ENCODE peak calls at places on chromosomes 11 and 22, in five cellular contexts. One of them, this sample, is unnamed.

GRCh38 chr11:126938718-126939117 is 61.9 kb downstream of the KIRREL3 start:
- DNase-seq in GM23338: no peak
- DNase-seq in pancreas: no peak
- DNase-seq in AG09309: no peak
- DNase-seq in iPS DF 6.9: no peak
- DNase-seq in this sample: no peak

GRCh38 chr11:130839950-130840666 is 76.2 kb downstream of the SNX19 start:
- DNase-seq in iPS DF 6.9: no peak
- DNase-seq in pancreas: no peak
- DNase-seq in AG09309: no peak
- DNase-seq in GM23338: no peak
- DNase-seq in this sample: no peak

GRCh38 chr11:44788536-44789227 is 61.9 kb downstream of the TSPAN18 start:
- DNase-seq in iPS DF 6.9: no peak
- DNase-seq in pancreas: no peak
- DNase-seq in AG09309: no peak
- DNase-seq in GM23338: no peak
- DNase-seq in this sample: no peak

GRCh38 chr11:124394408-124394807 is 4.4 kb downstream of the OR8B3 start:
- DNase-seq in GM23338: no peak
- DNase-seq in pancreas: no peak
- DNase-seq in AG09309: no peak
- DNase-seq in iPS DF 6.9: no peak
- DNase-seq in this sample: no peak

GRCh38 chr11:72972541-72973128 is 158.4 kb downstream of the ATG16L2 start:
- DNase-seq in AG09309: peak
- DNase-seq in iPS DF 6.9: no peak
- DNase-seq in GM23338: no peak
- DNase-seq in pancreas: no peak
- DNase-seq in this sample: no peak

GRCh38 chr11:46724088-46724487 is 5.1 kb downstream of the F2 start:
- DNase-seq in iPS DF 6.9: no peak
- DNase-seq in AG09309: no peak
- DNase-seq in GM23338: no peak
- DNase-seq in pancreas: no peak
- DNase-seq in this sample: no peak

GRCh38 chr11:123185326-123185725 is 9.7 kb downstream of the CLMP start:
- DNase-seq in GM23338: peak
- DNase-seq in AG09309: no peak
- DNase-seq in iPS DF 6.9: no peak
- DNase-seq in pancreas: no peak
- DNase-seq in this sample: no peak

GRCh38 chr22:25351631-25352293 is 132.3 kb downstream of the CRYBB2 start:
- DNase-seq in AG09309: no peak
- DNase-seq in iPS DF 6.9: no peak
- DNase-seq in pancreas: no peak
- DNase-seq in GM23338: no peak
- DNase-seq in this sample: no peak

GRCh38 chr11:117934526-117935307 is 5.5 kb upstream of the TMPRSS13 start:
- DNase-seq in GM23338: no peak
- DNase-seq in iPS DF 6.9: no peak
- DNase-seq in pancreas: no peak
- DNase-seq in AG09309: no peak
- DNase-seq in this sample: no peak

GRCh38 chr22:38346506-38346905 is 29.3 kb upstream of the CSNK1E start:
- DNase-seq in GM23338: no peak
- DNase-seq in AG09309: no peak
- DNase-seq in pancreas: no peak
- DNase-seq in iPS DF 6.9: no peak
- DNase-seq in this sample: no peak

GRCh38 chr11:100752371-100753073 is 65.4 kb downstream of the ARHGAP42 start:
- DNase-seq in GM23338: no peak
- DNase-seq in iPS DF 6.9: no peak
- DNase-seq in pancreas: no peak
- DNase-seq in AG09309: no peak
- DNase-seq in this sample: no peak

GRCh38 chr22:24427500-24428164 is at the start of gene ADORA2A:
- DNase-seq in iPS DF 6.9: no peak
- DNase-seq in GM23338: peak
- DNase-seq in AG09309: no peak
- DNase-seq in pancreas: no peak
- DNase-seq in this sample: peak

GRCh38 chr11:36026315-36026968 is 82.6 kb downstream of the LDLRAD3 start:
- DNase-seq in AG09309: no peak
- DNase-seq in iPS DF 6.9: no peak
- DNase-seq in pancreas: no peak
- DNase-seq in GM23338: peak
- DNase-seq in this sample: no peak

GRCh38 chr11:128690746-128691091 is 3.2 kb upstream of the FLI1 start:
- DNase-seq in GM23338: peak
- DNase-seq in AG09309: no peak
- DNase-seq in iPS DF 6.9: no peak
- DNase-seq in pancreas: no peak
- DNase-seq in this sample: no peak

GRCh38 chr11:111361082-111361801 is 17.8 kb downstream of the POU2AF1 start:
- DNase-seq in GM23338: no peak
- DNase-seq in iPS DF 6.9: no peak
- DNase-seq in AG09309: no peak
- DNase-seq in pancreas: no peak
- DNase-seq in this sample: no peak

GRCh38 chr11:25562417-25562816 is 769.5 kb upstream of the ANO3 start:
- DNase-seq in iPS DF 6.9: no peak
- DNase-seq in GM23338: no peak
- DNase-seq in AG09309: no peak
- DNase-seq in pancreas: no peak
- DNase-seq in this sample: no peak

GRCh38 chr22:29580200-29580810 is 608 bp downstream of the NIPSNAP1 start:
- DNase-seq in GM23338: peak
- DNase-seq in pancreas: peak
- DNase-seq in iPS DF 6.9: no peak
- DNase-seq in AG09309: no peak
- DNase-seq in this sample: no peak

GRCh38 chr11:36566407-36567053 is 1.3 kb upstream of the RAG1 start:
- DNase-seq in GM23338: no peak
- DNase-seq in pancreas: no peak
- DNase-seq in AG09309: no peak
- DNase-seq in iPS DF 6.9: no peak
- DNase-seq in this sample: peak

GRCh38 chr11:67410984-67411784 is 4.3 kb upstream of the CARNS1 start:
- DNase-seq in iPS DF 6.9: no peak
- DNase-seq in AG09309: no peak
- DNase-seq in pancreas: no peak
- DNase-seq in GM23338: no peak
- DNase-seq in this sample: no peak
- H3K4me3 ChIP-seq in iPS DF 6.9: no peak
- H3K4me3 ChIP-seq in AG09309: no peak
- H3K4me3 ChIP-seq in pancreas: no peak
- H3K4me3 ChIP-seq in GM23338: no peak
- H3K4me3 ChIP-seq in this sample: no peak

GRCh38 chr22:43173566-43173965 is 13.4 kb downstream of the TTLL12 start:
- DNase-seq in pancreas: no peak
- DNase-seq in AG09309: no peak
- DNase-seq in iPS DF 6.9: no peak
- DNase-seq in GM23338: no peak
- DNase-seq in this sample: no peak

GRCh38 chr22:43176090-43176489 is 10.8 kb downstream of the TTLL12 start:
- DNase-seq in pancreas: no peak
- DNase-seq in AG09309: no peak
- DNase-seq in GM23338: no peak
- DNase-seq in iPS DF 6.9: no peak
- DNase-seq in this sample: no peak

GRCh38 chr22:43177479-43177878 is 9.5 kb downstream of the TTLL12 start:
- DNase-seq in GM23338: no peak
- DNase-seq in iPS DF 6.9: no peak
- DNase-seq in AG09309: no peak
- DNase-seq in pancreas: no peak
- DNase-seq in this sample: no peak

GRCh38 chr22:43173976-43174720 is 12.8 kb downstream of the TTLL12 start:
- DNase-seq in GM23338: no peak
- DNase-seq in iPS DF 6.9: no peak
- DNase-seq in pancreas: no peak
- DNase-seq in AG09309: no peak
- DNase-seq in this sample: no peak

GRCh38 chr22:43174941-43175531 is 11.9 kb downstream of the TTLL12 start:
- DNase-seq in AG09309: no peak
- DNase-seq in GM23338: no peak
- DNase-seq in iPS DF 6.9: no peak
- DNase-seq in pancreas: no peak
- DNase-seq in this sample: no peak
- H3K4me3 ChIP-seq in AG09309: no peak
- H3K4me3 ChIP-seq in GM23338: no peak
- H3K4me3 ChIP-seq in iPS DF 6.9: no peak
- H3K4me3 ChIP-seq in pancreas: no peak
- H3K4me3 ChIP-seq in this sample: no peak

GRCh38 chr22:20207277-20208025 is 56.6 kb upstream of the CCDC188 start:
- DNase-seq in AG09309: no peak
- DNase-seq in GM23338: no peak
- DNase-seq in pancreas: no peak
- DNase-seq in iPS DF 6.9: no peak
- DNase-seq in this sample: no peak

GRCh38 chr22:20209761-20210250 is 58.3 kb downstream of the RTN4R start:
- DNase-seq in iPS DF 6.9: no peak
- DNase-seq in GM23338: no peak
- DNase-seq in pancreas: no peak
- DNase-seq in AG09309: no peak
- DNase-seq in this sample: no peak

GRCh38 chr22:20210473-20211059 is 57.6 kb downstream of the RTN4R start:
- DNase-seq in GM23338: no peak
- DNase-seq in pancreas: no peak
- DNase-seq in AG09309: no peak
- DNase-seq in iPS DF 6.9: no peak
- DNase-seq in this sample: no peak

GRCh38 chr22:20206709-20207215 is 55.9 kb upstream of the CCDC188 start:
- DNase-seq in GM23338: no peak
- DNase-seq in pancreas: no peak
- DNase-seq in AG09309: no peak
- DNase-seq in iPS DF 6.9: no peak
- DNase-seq in this sample: no peak

DNA sequence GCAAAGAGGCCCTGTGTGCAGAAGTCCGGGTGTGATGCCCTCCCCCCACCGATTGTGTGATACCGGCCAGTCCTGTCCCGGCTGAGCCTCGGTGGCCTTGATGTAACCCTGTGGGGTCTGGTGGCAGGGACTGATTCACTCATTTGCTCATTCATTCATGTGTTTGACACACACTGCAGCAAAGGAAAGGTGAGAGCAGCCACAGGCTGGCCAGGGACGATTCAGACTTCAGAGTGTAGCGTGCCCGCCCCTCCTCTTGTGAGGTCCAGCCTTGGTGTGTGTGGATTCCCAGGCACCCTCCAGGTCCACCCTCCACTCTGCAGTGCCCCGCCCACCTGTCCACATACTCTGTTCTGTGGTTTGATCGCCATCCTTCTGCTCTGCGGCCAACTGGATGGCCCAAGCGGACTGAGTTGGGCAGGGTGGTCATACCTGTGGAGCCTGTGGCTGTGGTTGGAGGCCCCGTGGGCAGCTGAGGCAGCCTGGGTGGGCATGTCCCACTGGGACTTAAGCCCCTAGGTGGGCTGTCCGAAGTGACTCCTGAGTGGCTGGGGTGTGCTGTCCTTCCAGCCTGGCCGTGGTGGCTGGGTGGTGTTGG is 58.0 kb upstream of the CCDC188 start:
- DNase-seq in GM23338: no peak
- DNase-seq in iPS DF 6.9: no peak
- DNase-seq in pancreas: no peak
- DNase-seq in AG09309: no peak
- DNase-seq in this sample: no peak
- H3K4me3 ChIP-seq in GM23338: no peak
- H3K4me3 ChIP-seq in iPS DF 6.9: no peak
- H3K4me3 ChIP-seq in pancreas: no peak
- H3K4me3 ChIP-seq in AG09309: no peak
- H3K4me3 ChIP-seq in this sample: no peak

DNA sequence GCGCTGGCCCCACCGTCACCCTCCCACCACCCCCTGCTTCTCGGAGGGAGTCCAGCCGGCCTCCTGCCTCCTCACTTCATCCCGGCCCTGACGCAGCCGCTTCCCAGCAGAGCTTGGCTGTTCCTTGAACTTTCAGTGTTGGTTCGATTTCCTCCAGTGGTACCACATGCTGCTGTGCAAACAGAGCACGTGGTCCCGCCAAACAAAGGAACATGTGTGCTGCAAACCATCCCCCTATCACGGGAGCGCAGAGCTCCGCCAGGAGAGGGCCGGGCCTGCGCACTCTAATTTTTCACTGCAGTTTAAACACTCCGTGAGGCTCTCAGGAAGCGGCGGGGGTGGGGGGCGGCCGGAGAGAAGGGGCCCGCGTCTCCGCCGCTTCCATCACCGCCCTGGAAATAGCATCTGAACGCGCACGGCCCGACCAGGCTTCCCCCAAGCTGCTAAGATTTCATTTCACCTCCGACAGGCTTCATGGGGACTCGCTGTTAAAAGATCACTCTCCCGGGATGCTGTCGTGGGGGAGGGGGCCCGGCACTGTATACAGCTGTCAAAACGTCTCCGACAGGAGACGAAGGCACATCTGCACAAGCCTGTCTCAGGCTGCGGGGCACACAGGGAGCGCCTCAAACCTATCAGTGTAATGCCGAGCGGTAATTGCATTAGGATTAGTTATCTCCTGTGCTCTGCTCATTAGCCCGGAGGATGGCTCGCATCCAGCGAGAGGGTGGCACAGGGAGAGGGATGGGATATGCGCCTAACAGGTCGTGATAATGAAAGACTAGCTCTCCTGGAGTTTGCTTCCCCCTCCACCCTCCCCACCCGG is 269.9 kb upstream of the SORL1-AS1 start:
- DNase-seq in pancreas: peak
- DNase-seq in iPS DF 6.9: peak
- DNase-seq in AG09309: peak
- DNase-seq in GM23338: peak
- DNase-seq in this sample: no peak
- H3K4me3 ChIP-seq in pancreas: peak
- H3K4me3 ChIP-seq in iPS DF 6.9: peak
- H3K4me3 ChIP-seq in AG09309: peak
- H3K4me3 ChIP-seq in GM23338: peak
- H3K4me3 ChIP-seq in this sample: no peak

GRCh38 chr11:71127806-71128205 is 124.6 kb downstream of the SHANK2 start:
- DNase-seq in AG09309: no peak
- DNase-seq in iPS DF 6.9: no peak
- DNase-seq in GM23338: no peak
- DNase-seq in pancreas: no peak
- DNase-seq in this sample: no peak
- H3K4me3 ChIP-seq in AG09309: no peak
- H3K4me3 ChIP-seq in iPS DF 6.9: no peak
- H3K4me3 ChIP-seq in GM23338: no peak
- H3K4me3 ChIP-seq in pancreas: no peak
- H3K4me3 ChIP-seq in this sample: no peak